ENCODE peak calls at places on chromosomes 6 and 20, in six cellular contexts. P is transverse colon, E is heart right ventricle, H is A549, O is cardiac muscle cell, T is right lobe of liver. M is an unnamed sample. For H3K4me1, the result is how much of the 10 kb centered on the place peaks cover.

GRCh38 chr20:23446505-23446904 is 6.2 kb downstream of the CST11 start:
- DNase-seq in O (peak), T (no peak), E (peak), H (peak), P (peak), M (peak)

GRCh38 chr6:90846824-90847223 is 260.0 kb upstream of the MAP3K7 start:
- DNase-seq in P (no peak), T (no peak), O (no peak), E (no peak), H (no peak), M (no peak)

GRCh38 chr20:347640-348484 is 951 bp downstream of the NRSN2 start:
- DNase-seq in H (peak), P (peak), E (peak), O (peak), T (peak), M (peak)

GRCh38 chr6:9851541-9852380 is 563.1 kb downstream of the TFAP2A start:
- DNase-seq in H (peak), T (no peak), P (no peak), E (no peak), O (no peak), M (no peak)

GRCh38 chr6:1598433-1598832 is 11.3 kb upstream of the FOXC1 start:
- DNase-seq in T (no peak), O (no peak), H (no peak), P (no peak), E (no peak), M (no peak)

GRCh38 chr20:56247954-56248782 is at the start of gene MC3R:
- DNase-seq in O (peak), E (peak), T (peak), P (peak), H (peak), M (peak)

GRCh38 chr6:83518946-83519489 is 6.7 kb downstream of the PRSS35 start:
- DNase-seq in E (no peak), T (no peak), H (peak), O (no peak), P (no peak), M (no peak)

GRCh38 chr6:12150812-12151432 is 138.8 kb downstream of the HIVEP1 start:
- DNase-seq in P (peak), T (no peak), E (no peak), O (peak), H (peak), M (no peak)

GRCh38 chr6:2432258-2432657 is 186.9 kb upstream of the GMDS start:
- DNase-seq in O (no peak), E (no peak), H (peak), P (no peak), T (no peak), M (no peak)

GRCh38 chr6:148432405-148433195 is 90.0 kb downstream of the SASH1 start:
- DNase-seq in E (peak), H (no peak), P (no peak), T (no peak), O (no peak), M (no peak)

GRCh38 chr20:34129518-34130162 is 17.6 kb upstream of the EIF2S2 start:
- DNase-seq in T (no peak), E (peak), O (peak), H (peak), P (peak), M (peak)

GRCh38 chr6:168658059-168658458 is 217.1 kb downstream of the SMOC2 start:
- DNase-seq in T (no peak), O (no peak), P (no peak), E (no peak), H (no peak), M (no peak)
- TF ChIP-seq CTCF in T (no peak), O (no peak), P (no peak), E (no peak), H (no peak), M (no peak)

GRCh38 chr6:34149831-34150400 is 4.0 kb upstream of the GRM4 start:
- DNase-seq in E (no peak), H (no peak), T (no peak), P (no peak), O (no peak), M (no peak)

GRCh38 chr6:34146801-34147592 is 1.1 kb upstream of the GRM4 start:
- DNase-seq in P (no peak), O (no peak), H (no peak), T (no peak), E (no peak), M (no peak)

GRCh38 chr6:34148864-34149810 is 3.2 kb upstream of the GRM4 start:
- DNase-seq in O (no peak), P (no peak), E (no peak), H (no peak), T (no peak), M (no peak)

GRCh38 chr6:34146021-34146782 is at the start of gene GRM4:
- DNase-seq in P (no peak), E (no peak), H (no peak), O (no peak), T (peak), M (no peak)

GRCh38 chr6:34147906-34148701 is 2.2 kb upstream of the GRM4 start:
- DNase-seq in P (no peak), O (no peak), H (no peak), E (no peak), T (peak), M (no peak)
- H3K4me1 ChIP-seq in P (under half), O (under half), H (under half), E (under half), T (under half), M (under half)

DNA sequence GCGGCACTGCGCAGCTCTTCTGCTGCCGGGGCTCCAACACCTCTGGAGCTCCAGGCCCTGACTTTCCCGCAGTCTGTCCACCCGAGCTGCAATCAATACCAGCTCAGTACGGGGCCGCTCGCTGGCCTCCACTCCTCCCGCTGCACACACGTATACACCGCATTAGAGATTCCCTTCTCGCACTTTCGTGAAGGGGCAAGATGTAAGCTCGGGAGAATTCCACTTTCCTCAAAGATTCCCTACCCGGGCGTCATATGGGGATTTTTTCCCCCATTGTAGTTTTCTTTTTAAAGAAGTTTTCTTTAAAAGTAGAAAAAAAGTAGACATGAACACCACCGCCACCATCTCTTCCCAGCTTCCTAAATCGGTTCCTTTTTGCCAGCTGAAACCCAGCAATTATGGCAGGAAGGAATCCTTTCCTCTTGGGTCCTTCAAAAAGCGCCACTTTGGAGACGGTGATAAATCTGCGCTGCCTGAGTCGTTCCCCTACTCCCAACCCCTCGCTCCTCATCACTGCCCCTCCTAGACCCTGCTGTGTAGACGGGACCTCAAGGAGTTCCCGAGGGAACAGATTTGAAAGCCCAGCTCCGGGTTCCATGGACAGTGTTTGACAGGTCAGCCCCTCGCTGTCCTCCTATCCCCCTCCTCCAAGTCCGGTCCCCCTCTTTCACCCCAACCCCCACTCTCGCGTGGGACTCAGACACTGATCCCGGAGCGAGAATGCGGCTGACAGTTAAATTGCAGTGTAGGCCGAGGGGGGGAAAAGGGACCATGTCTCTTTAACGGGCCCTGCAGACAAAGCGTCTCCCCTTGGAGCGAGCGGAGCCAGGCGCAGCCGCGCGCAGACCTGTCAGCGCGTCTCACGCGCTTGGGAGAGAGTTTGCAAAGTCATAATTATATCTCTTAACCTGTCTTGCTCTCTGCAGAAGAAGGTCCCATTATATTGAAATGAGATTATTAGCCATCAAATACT is 39.5 kb downstream of the NCR2 start:
- DNase-seq in T (no peak), P (no peak), O (peak), E (no peak), H (no peak), M (no peak)
- H3K4me3 ChIP-seq in T (no peak), P (no peak), O (peak), E (peak), H (no peak), M (no peak)

DNA sequence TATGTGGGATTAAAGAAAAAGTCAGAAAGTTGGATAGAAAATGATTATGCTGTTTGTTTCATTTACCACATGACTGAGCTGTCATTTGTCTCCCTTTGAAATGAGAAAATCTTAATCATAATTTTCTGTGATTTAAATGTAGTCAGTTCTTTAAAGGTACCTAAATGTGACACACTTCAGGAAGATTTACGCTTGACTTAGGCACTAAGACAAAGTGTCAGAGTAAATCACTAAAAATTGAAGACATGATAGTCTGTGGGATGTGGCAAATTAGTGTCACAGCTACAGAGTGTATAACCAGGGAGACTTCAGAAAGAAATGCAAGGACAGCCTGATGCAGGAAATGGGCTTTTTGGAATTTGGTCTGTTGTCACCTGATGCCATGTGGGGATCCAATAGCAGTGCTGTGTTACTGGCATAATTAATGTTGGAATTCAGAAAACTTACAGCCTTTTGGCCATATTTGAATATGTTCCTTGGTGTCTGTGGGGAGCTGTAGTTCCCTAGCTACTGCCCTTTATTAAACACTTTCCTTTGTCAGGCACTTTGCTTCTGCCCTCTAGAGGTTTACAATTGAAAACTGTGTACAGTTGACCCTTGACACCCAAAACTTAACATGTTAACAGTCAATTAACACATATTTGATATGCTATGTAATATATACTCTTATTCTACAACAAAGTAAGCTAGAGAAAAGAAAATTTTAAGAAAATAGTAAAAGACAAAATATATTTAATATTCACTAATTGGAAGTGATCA is 493.8 kb downstream of the UTRN start:
- DNase-seq in O (no peak), P (no peak), T (no peak), H (peak), E (no peak), M (no peak)
- TF ChIP-seq CTCF in O (peak), P (peak), T (peak), H (no peak), E (no peak), M (no peak)

GRCh38 chr6:56770011-56770520 is 127.4 kb upstream of the DST start:
- DNase-seq in E (no peak), T (no peak), P (no peak), O (no peak), H (no peak), M (no peak)
- H3K4me1 ChIP-seq in E (half or more), T (under half), P (under half), O (under half), H (half or more), M (under half)

GRCh38 chr6:165661416-165662001 is 1.5 kb downstream of the PDE10A start:
- DNase-seq in P (no peak), T (no peak), O (peak), E (peak), H (peak), M (no peak)

GRCh38 chr6:165662041-165662491 is 975 bp downstream of the PDE10A start:
- DNase-seq in E (peak), T (no peak), O (peak), P (no peak), H (peak), M (no peak)

GRCh38 chr6:165659945-165660862 is 2.8 kb downstream of the PDE10A start:
- DNase-seq in H (no peak), T (no peak), E (peak), P (no peak), O (peak), M (no peak)

GRCh38 chr6:165662671-165663282 is at the start of gene PDE10A:
- DNase-seq in P (no peak), E (peak), H (peak), O (peak), T (no peak), M (no peak)

GRCh38 chr6:165660881-165661415 is 2.1 kb downstream of the PDE10A start:
- DNase-seq in H (no peak), O (no peak), T (no peak), E (no peak), P (no peak), M (no peak)
- H3K4me3 ChIP-seq in H (peak), O (peak), T (peak), E (peak), P (peak), M (peak)

M was measured in lung.